ENCODE peak calls at places on chromosomes 5 and 9, in six cellular contexts. K, T, F, W, G and I are unnamed samples. For H3K9me3, the result is how much of the 10 kb centered on the place peaks cover.

GRCh38 chr5:121949885-121950284 is 11.9 kb upstream of the SRFBP1 start:
- DNase-seq in K (no peak), T (no peak), F (peak), W (no peak), G (no peak), I (no peak)

GRCh38 chr5:93294184-93294583 is 286.8 kb downstream of the NR2F1-AS1 start:
- DNase-seq in K (no peak), T (no peak), F (no peak), W (no peak), G (no peak), I (no peak)

GRCh38 chr5:175678074-175678473 is 20.2 kb downstream of the HRH2 start:
- DNase-seq in K (no peak), T (no peak), F (no peak), W (no peak), G (no peak), I (no peak)

GRCh38 chr5:54390015-54390414 is 65.5 kb upstream of the HSPB3 start:
- DNase-seq in K (no peak), T (no peak), F (no peak), W (no peak), G (no peak), I (no peak)

GRCh38 chr9:98318834-98319478 is 63.5 kb upstream of the TBC1D2 start:
- DNase-seq in K (no peak), T (no peak), F (no peak), W (no peak), G (no peak), I (no peak)

GRCh38 chr5:79225026-79225425 is 10.9 kb upstream of the JMY start:
- DNase-seq in K (no peak), T (no peak), F (no peak), W (no peak), G (no peak), I (no peak)

GRCh38 chr5:94017579-94017978 is 276.2 kb upstream of the POU5F2 start:
- DNase-seq in K (no peak), T (no peak), F (no peak), W (no peak), G (no peak), I (no peak)

GRCh38 chr9:136625101-136626065 is 37.3 kb upstream of the EGFL7 start:
- DNase-seq in K (peak), T (peak), F (peak), W (no peak), G (no peak), I (peak)

GRCh38 chr5:42640835-42641234 is 115.8 kb upstream of the CCDC152 start:
- DNase-seq in K (no peak), T (no peak), F (no peak), W (no peak), G (no peak), I (no peak)

GRCh38 chr9:113602126-113603119 is 138.9 kb downstream of the RGS3 start:
- DNase-seq in K (peak), T (peak), F (peak), W (peak), G (no peak), I (no peak)

GRCh38 chr5:87541033-87541432 is 128.3 kb upstream of the CCNH start:
- DNase-seq in K (peak), T (peak), F (peak), W (no peak), G (no peak), I (peak)

GRCh38 chr9:111970827-111971226 is 74.2 kb downstream of the UGCG start:
- DNase-seq in K (no peak), T (no peak), F (no peak), W (no peak), G (no peak), I (no peak)

GRCh38 chr9:36328798-36329411 is 70.7 kb upstream of the GNE start:
- DNase-seq in K (no peak), T (peak), F (peak), W (no peak), G (peak), I (no peak)

GRCh38 chr5:14228219-14228618 is 85.1 kb downstream of the TRIO start:
- DNase-seq in K (no peak), T (no peak), F (no peak), W (no peak), G (no peak), I (no peak)

GRCh38 chr5:172005708-172006377 is 595 bp downstream of the FBXW11 start:
- DNase-seq in K (no peak), T (peak), F (peak), W (peak), G (peak), I (no peak)

GRCh38 chr5:143161893-143162520 is 241.5 kb downstream of the NR3C1 start:
- DNase-seq in K (peak), T (no peak), F (no peak), W (no peak), G (no peak), I (peak)

GRCh38 chr5:38725419-38725865 is 120.4 kb upstream of the OSMR start:
- DNase-seq in K (no peak), T (no peak), F (no peak), W (no peak), G (no peak), I (no peak)

GRCh38 chr5:1503301-1504243 is 20.2 kb downstream of the LPCAT1 start:
- DNase-seq in K (peak), T (peak), F (no peak), W (no peak), G (no peak), I (peak)

DNA sequence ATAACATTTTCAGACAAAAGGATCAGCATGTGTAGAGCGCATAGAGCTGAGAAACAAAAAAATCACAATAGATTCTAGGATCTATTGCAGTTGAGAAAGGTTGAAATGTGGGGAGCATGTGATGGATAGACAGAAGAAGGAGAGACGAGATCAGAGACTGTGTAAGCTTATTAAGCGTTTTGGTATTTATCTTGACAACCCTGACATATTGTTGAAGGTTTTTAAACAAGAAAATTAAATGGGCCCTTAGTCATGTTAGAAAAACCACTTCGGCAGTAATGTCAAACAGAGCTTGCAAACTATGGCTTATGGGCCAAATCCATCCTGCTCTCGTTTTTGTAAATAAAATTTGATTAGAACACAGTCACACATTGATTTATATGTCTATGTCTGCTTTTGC is 200.5 kb upstream of the KLF4 start:
- DNase-seq in K (no peak), T (no peak), F (no peak), W (no peak), G (no peak), I (no peak)
- H3K9me3 ChIP-seq in K (under half), T (under half), F (under half), W (under half), G (under half), I (under half)

GRCh38 chr5:141430332-141431113 is at the start of gene PCDHGA12:
- DNase-seq in K (peak), T (no peak), F (no peak), W (no peak), G (no peak), I (peak)

GRCh38 chr5:141422742-141423291 is 2.0 kb downstream of the PCDHGA11 start:
- DNase-seq in K (no peak), T (no peak), F (no peak), W (no peak), G (no peak), I (no peak)

GRCh38 chr5:141431286-141431685 is 979 bp downstream of the PCDHGA12 start:
- DNase-seq in K (no peak), T (no peak), F (no peak), W (no peak), G (no peak), I (no peak)

DNA sequence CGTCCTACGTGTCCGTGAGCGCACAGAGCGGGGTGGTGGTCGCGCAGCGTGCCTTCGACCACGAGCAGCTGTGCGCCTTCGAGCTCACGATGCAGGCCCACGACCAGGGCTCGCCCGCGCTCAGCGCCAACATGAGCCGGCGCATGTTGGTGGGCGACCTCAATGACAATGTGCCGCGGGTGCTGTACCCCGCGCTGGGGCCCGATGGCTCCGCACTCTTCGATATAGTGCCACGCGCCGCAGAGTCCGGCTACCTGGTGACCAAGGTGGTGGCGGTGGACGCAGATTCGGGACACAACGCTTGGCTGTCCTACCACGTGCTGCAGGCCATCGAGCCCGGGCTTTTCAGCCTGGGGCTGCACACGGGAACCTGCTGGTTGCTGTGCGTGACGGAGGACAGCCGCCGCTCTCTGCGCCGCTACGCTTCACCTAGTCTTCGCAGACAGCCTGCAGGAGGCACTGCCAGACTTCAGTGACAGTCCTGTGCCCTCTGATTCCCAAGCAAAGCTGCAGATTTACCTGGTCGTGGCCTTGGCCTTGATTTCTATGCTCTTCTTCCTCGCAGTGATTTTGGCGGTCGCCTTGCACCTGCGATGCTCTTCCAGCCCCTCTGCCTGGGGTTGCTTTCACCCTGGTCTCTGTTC is 2.4 kb upstream of the PCDHGA12 start:
- DNase-seq in K (no peak), T (no peak), F (no peak), W (no peak), G (no peak), I (no peak)
- H3K9me3 ChIP-seq in K (under half), T (under half), F (under half), W (under half), G (under half), I (under half)

GRCh38 chr5:98705841-98706240 is 67.6 kb upstream of the RGMB start:
- DNase-seq in K (no peak), T (no peak), F (no peak), W (no peak), G (no peak), I (no peak)
- H3K9me3 ChIP-seq in K (under half), T (under half), F (under half), W (under half), G (under half), I (under half)

GRCh38 chr5:3943803-3944202 is 348.2 kb downstream of the IRX1 start:
- DNase-seq in K (no peak), T (no peak), F (no peak), W (no peak), G (no peak), I (no peak)
- H3K9me3 ChIP-seq in K (under half), T (under half), F (under half), W (under half), G (under half), I (under half)

DNA sequence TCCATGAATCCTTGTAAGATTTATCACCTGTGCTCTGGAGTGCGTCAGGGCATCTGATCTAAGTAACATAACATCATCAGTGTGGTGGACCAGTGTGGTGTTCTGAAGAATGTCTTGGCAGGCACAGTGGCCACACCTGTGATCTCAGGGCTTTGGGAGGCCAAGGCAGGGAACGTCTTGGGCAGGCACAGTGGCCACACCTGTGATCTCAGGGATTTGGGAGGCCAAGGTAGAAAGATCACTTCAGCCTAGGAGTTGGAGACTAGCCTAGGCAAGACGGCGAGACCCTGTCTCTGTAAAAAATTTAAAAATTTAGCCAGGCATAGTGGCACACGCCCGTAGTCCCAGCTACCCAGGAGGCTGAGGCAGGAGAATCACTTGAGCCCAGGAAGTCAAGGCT is 185.5 kb downstream of the CACNA1B start:
- DNase-seq in K (no peak), T (no peak), F (no peak), W (no peak), G (no peak), I (no peak)
- H3K9me3 ChIP-seq in K (under half), T (under half), F (under half), W (under half), G (under half), I (under half)

GRCh38 chr5:178515776-178516561 is 74.2 kb downstream of the COL23A1 start:
- DNase-seq in K (no peak), T (no peak), F (no peak), W (no peak), G (no peak), I (no peak)
- H3K9me3 ChIP-seq in K (under half), T (under half), F (under half), W (under half), G (under half), I (under half)

DNA sequence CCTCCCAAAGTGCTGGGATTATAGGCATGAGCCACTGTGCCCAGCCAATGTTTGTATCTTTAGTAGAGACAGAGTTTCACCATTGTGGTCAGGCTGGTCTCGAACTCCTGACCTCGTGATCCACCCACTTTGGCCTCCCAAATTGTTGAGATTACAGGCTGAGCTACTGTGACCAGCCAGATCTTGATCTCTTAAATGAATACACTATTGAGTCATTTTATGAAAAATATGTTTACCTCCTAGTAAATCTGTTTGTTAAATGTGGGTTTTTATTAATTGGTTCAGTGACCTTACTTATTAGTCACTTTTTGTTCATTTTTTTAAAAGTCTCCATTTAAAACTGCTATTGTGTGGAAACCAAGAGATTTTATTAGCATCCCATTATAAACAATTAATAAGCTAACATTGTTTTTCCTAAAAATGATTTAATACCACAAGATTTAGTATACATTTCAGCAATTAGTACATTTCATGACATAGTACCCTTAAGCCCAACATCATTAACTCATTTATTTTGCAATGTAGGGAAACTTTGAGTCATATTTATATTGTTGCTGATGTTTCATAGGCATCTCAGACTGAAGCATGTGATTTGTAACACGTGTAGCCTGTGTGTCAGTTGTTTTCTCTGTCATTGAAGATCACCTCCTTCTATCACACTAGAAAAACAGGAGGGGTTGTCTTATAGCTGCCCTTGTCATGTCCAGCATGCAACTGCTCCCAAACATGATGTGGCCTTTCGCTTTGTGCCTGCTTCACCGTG is 261.2 kb downstream of the TAF11L14 start:
- DNase-seq in K (no peak), T (no peak), F (no peak), W (no peak), G (no peak), I (no peak)
- H3K9me3 ChIP-seq in K (under half), T (under half), F (under half), W (under half), G (under half), I (under half)

DNA sequence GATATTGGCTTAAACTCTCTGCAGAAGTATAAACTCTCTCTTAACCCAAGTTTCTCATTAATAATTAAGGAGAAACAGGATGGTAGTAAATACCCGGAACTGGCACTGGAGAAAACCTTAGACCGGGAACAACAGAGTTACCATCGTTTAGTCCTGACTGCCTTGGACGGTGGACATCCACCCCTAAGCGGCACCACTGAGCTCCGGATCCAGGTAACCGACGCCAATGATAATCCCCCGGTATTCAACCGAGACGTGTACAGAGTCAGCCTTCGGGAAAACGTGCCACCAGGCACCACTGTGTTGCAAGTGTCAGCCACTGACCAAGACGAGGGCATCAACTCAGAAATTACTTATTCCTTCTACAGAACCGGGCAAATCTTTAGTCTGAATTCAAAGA is 861 bp downstream of the PCDHGB5 start:
- DNase-seq in K (no peak), T (no peak), F (no peak), W (no peak), G (no peak), I (no peak)
- H3K9me3 ChIP-seq in K (under half), T (under half), F (under half), W (under half), G (under half), I (under half)

GRCh38 chr5:50476549-50476948 is 35.5 kb upstream of the EMB start:
- DNase-seq in K (no peak), T (no peak), F (no peak), W (no peak), G (no peak), I (no peak)
- H3K9me3 ChIP-seq in K (under half), T (under half), F (under half), W (under half), G (under half), I (under half)

GRCh38 chr9:8071445-8071798 is 271.8 kb upstream of the DMAC1 start:
- DNase-seq in K (no peak), T (no peak), F (no peak), W (no peak), G (no peak), I (no peak)

GRCh38 chr9:8074645-8075044 is 275.1 kb upstream of the DMAC1 start:
- DNase-seq in K (no peak), T (no peak), F (no peak), W (no peak), G (no peak), I (no peak)

GRCh38 chr9:8070779-8071444 is 271.3 kb upstream of the DMAC1 start:
- DNase-seq in K (no peak), T (no peak), F (peak), W (no peak), G (no peak), I (no peak)
- H3K9me3 ChIP-seq in K (under half), T (under half), F (under half), W (under half), G (under half), I (under half)